ENCODE peak calls at places on chromosomes 16 and 17, in nine cellular contexts. J, U, K, I, F, R, O, G and N are unnamed samples.

GRCh38 chr16:30131869-30132475 is 9.0 kb upstream of the MAPK3 start:
- DNase-seq in G (no peak), F (no peak), U (peak), R (no peak), I (no peak), J (no peak), O (no peak), K (no peak), N (no peak)

GRCh38 chr17:76816590-76817135 is 51.5 kb upstream of the MGAT5B start:
- DNase-seq in O (peak), F (peak), G (peak), U (peak), R (peak), K (peak), J (no peak), I (peak), N (peak)

GRCh38 chr17:44531019-44531418 is 26.3 kb upstream of the FZD2 start:
- DNase-seq in K (no peak), O (no peak), F (no peak), R (no peak), I (no peak), G (no peak), J (no peak), U (no peak), N (no peak)

GRCh38 chr16:72990003-72990521 is 57.9 kb downstream of the ZFHX3 start:
- DNase-seq in K (peak), U (peak), J (peak), R (no peak), I (peak), F (peak), O (peak), G (peak), N (peak)

GRCh38 chr16:14302031-14302398 is 230.9 kb downstream of the MRTFB start:
- DNase-seq in J (peak), O (no peak), U (peak), K (peak), R (peak), I (peak), G (peak), F (peak), N (peak)

GRCh38 chr16:56344518-56345405 is 80.6 kb downstream of the AMFR start:
- DNase-seq in G (no peak), O (no peak), R (no peak), K (no peak), U (no peak), J (peak), F (peak), I (no peak), N (peak)

GRCh38 chr17:82696916-82697807 is 1.3 kb downstream of the RAB40B start:
- DNase-seq in I (no peak), O (no peak), F (peak), R (no peak), G (no peak), J (no peak), U (peak), K (no peak), N (no peak)

GRCh38 chr16:74449470-74449869 is 28.2 kb upstream of the CLEC18B start:
- DNase-seq in G (peak), I (peak), R (no peak), F (peak), J (no peak), O (peak), K (no peak), U (peak), N (peak)

GRCh38 chr17:80095038-80095843 is 6.1 kb upstream of the GAA start:
- DNase-seq in R (no peak), K (no peak), O (no peak), I (no peak), G (no peak), U (no peak), J (no peak), F (no peak), N (no peak)

GRCh38 chr16:53132406-53132805 is 77.6 kb downstream of the CHD9 start:
- DNase-seq in J (no peak), I (peak), K (no peak), G (no peak), U (peak), R (no peak), O (no peak), F (no peak), N (no peak)

GRCh38 chr17:32876414-32877163 is at the start of gene MYO1D:
- DNase-seq in O (no peak), R (peak), K (no peak), F (peak), U (peak), I (no peak), J (peak), G (no peak), N (peak)

GRCh38 chr17:73142763-73143395 is 21.9 kb upstream of the SSTR2 start:
- DNase-seq in F (no peak), R (no peak), U (peak), O (peak), J (no peak), K (peak), G (peak), I (peak), N (no peak)

GRCh38 chr17:68198931-68199836 is 48.7 kb upstream of the AMZ2 start:
- DNase-seq in R (no peak), K (peak), F (peak), I (peak), U (peak), O (no peak), J (no peak), G (no peak), N (no peak)

GRCh38 chr17:41464682-41465081 is 2.5 kb downstream of the KRT32 start:
- DNase-seq in J (peak), O (peak), G (peak), I (peak), K (peak), R (no peak), U (peak), F (peak), N (peak)

GRCh38 chr17:31558748-31559646 is 167.5 kb downstream of the RAB11FIP4 start:
- DNase-seq in F (peak), K (peak), O (peak), U (peak), I (peak), G (peak), J (peak), R (peak), N (peak)

GRCh38 chr16:85677383-85677967 is 11.3 kb downstream of the GINS2 start:
- DNase-seq in K (no peak), O (no peak), U (no peak), J (no peak), I (no peak), R (no peak), G (no peak), F (no peak), N (no peak)

GRCh38 chr16:4309833-4310266 is 6.0 kb upstream of the GLIS2 start:
- DNase-seq in K (peak), O (peak), J (peak), I (no peak), F (peak), R (peak), U (peak), G (peak), N (no peak)
- TF ChIP-seq CTCF in K (peak), O (peak), J (peak), I (peak), F (peak), R (peak), U (peak), G (peak), N (peak)

DNA sequence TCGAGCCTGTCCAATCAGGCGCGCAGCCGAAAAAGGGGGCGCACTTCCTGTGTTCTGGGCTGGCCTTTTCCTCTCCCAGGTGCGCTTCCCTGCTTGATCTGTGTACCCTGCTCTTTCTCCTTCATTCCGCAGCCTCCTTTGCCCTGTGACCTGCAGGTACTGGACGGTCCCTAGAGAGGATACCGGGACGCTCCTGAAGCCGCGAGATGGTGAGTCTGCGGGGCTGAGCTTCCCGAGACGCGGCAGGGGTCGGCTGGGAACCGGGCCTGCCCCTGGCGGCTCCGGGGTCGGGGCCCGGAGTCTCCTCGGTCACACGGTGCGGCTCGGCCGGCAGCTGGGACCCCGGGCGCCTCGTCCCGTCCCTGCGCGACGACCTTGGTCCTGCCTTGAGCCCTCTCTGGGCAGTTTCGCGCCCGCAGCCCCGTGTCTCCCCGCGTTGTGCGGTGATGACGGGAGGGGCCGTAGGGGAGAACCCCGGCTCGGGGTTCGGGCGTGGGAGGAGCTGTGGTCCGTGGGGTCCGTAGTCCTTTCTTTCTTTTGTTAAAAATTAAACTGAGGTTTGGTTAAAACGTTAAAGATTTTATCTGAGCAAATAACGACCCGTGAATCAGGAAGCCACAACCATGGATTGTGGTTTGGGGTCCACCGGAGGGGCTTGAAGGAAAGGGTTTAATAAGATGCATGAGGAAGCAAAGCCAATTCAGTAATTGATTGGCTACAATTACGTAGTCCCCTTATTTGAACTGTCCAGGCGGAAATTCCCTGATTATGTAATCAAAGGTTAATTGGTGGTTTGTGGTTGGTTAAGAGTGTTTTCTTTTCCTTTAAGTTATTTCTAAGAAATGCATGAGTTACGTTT is 172.8 kb upstream of the ZNF267 start:
- DNase-seq in J (peak), G (peak), O (peak), R (peak), F (peak), U (peak), I (peak), K (peak), N (peak)
- TF ChIP-seq CTCF in J (no peak), G (peak), O (peak), R (no peak), F (no peak), U (peak), I (no peak), K (no peak), N (no peak)

GRCh38 chr17:15777717-15778116 is 45.6 kb downstream of the TBC1D26 start:
- DNase-seq in O (no peak), G (no peak), R (no peak), K (no peak), F (no peak), I (no peak), J (no peak), U (no peak), N (no peak)
- TF ChIP-seq CTCF in O (no peak), G (no peak), R (no peak), K (no peak), F (no peak), I (no peak), J (no peak), U (no peak), N (no peak)

DNA sequence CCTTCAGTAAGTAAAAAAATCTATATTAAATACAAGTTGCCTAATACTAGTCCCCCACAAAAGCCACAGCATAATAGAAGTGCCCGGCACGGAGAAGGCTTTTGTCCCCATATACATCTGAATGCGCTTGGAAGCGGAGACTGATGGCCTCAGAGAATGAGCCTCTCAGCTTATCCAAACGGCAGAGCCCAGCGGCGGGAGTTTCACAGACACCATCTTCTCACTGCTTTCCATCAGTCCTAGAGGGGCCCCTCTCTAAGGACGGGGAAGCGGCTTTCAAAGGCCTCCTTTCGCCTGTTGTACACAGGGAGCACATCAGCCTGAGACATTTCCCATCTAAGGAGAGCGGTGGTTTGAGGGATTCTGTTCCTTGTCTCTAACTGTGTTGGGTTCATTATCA is 16.9 kb downstream of the NXN start:
- DNase-seq in U (no peak), G (no peak), K (no peak), J (no peak), I (no peak), F (no peak), R (no peak), O (no peak), N (no peak)
- TF ChIP-seq CTCF in U (no peak), G (no peak), K (no peak), J (no peak), I (no peak), F (no peak), R (no peak), O (no peak), N (no peak)

GRCh38 chr16:81449899-81450608 is 5.4 kb downstream of the CMIP start:
- DNase-seq in G (no peak), K (no peak), U (no peak), I (no peak), F (no peak), O (no peak), J (no peak), R (no peak), N (no peak)
- TF ChIP-seq CTCF in G (no peak), K (no peak), U (no peak), I (no peak), F (no peak), O (no peak), J (no peak), R (no peak), N (no peak)

DNA sequence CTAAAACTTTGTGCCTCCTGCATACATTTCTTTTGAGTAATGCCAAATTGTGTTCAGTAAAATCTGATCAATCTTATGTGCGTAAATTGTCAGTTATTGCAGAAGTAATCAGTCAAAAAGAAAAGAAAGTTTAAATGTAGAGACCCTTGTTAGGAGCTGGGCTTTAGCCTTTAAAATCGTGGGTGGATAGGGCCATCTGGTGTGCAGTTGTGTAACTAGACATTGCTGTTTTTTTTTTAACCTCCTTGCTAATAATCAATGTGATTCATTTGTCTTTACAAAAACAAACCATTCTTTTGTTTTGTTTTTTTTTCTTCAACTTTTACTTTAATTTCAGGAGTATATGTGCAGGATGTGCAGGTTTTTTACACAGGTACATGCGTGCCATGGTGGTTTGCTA is 5.3 kb upstream of the WWOX start:
- DNase-seq in I (no peak), G (no peak), K (no peak), R (no peak), J (no peak), F (no peak), U (no peak), O (no peak), N (no peak)
- TF ChIP-seq CTCF in I (no peak), G (no peak), K (no peak), R (peak), J (no peak), F (no peak), U (no peak), O (no peak), N (no peak)

DNA sequence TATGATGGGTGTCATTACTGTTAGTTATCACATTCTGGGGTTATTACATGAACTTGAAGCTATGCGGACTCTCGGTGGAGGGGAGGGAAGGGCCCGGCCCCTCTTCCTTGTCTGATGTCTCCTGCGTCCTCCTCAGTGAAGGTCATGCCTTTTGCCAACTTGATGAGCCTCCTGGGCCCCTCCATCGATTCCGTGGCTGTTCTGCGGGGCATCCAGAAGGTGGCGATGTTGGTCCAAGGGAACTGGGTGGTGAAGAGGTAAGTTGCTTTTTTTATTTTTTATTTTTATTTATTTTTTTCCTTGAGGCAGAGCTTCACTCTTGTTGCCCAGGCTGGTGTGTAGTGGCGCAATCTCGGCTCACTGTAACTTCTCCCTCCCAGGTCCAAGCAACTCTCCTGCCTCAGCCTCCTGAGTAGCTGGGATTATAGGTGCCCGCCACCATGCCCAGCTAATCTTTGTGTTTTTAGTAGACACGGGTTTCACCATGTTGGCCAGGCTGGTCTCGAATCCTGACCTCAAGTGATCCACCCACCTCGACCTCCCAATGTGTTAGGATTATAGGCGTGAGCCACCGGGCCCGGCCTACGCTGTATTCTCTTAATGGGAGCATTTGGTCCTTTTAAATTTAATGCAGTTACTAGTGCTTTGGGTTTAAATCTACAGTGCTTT is 21.6 kb downstream of the POLR3E start:
- DNase-seq in O (peak), F (peak), K (no peak), G (peak), R (peak), J (no peak), I (peak), U (peak), N (peak)
- TF ChIP-seq CTCF in O (peak), F (peak), K (peak), G (peak), R (peak), J (peak), I (peak), U (peak), N (peak)

DNA sequence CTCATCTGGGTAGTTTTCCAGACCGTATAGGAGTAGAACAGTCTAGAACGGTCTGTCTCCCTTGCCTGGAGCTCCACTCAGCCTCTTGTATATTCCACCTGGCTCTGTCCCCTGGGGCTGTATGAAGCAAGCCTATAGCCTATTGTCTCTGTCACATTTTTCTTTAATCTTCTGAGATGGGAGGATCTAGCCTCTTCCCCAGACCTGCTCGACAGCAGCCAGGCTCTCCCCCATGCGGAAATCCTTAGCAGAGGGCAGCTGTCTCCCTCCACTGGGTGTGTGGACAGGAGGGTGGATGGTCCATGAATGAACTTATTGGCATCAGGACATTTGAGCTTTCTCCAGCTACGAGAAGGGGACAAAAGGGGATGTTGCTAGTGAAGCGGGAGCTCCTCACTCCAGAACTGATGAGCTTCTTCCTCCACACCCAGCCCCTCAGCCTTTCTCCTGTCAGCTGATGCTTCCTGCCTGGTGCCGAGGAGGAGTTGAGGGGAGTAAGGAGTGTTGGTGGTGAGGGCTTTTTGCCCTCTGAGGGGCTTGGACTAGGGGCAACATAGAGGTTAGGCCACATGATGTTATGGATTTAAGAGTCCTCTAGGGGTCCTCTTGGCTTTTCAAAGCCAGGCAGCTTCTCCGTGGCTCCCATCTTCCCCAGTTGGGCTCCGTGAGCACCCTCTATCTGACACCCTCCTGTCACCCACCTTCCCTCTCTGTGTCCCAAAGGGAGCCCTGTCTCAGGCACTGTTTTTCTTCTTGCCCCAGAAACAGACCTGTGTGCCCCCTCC is 28.0 kb downstream of the ARHGAP23 start:
- DNase-seq in I (no peak), R (no peak), F (peak), K (no peak), G (no peak), J (no peak), O (no peak), U (no peak), N (no peak)
- TF ChIP-seq CTCF in I (peak), R (peak), F (peak), K (peak), G (peak), J (no peak), O (peak), U (peak), N (no peak)

GRCh38 chr17:7515912-7516610 is 31.9 kb downstream of the POLR2A start:
- DNase-seq in K (no peak), O (peak), I (no peak), U (no peak), F (no peak), J (no peak), G (no peak), R (no peak), N (no peak)
- TF ChIP-seq CTCF in K (no peak), O (no peak), I (no peak), U (no peak), F (no peak), J (no peak), G (no peak), R (no peak), N (no peak)